ENCODE peak calls at places on chromosomes 11 and 22, in seven cellular contexts. F is Peyer's patch, B is heart left ventricle, Q is stomach, D is A549, Y is K562, A is prostate gland. G is an unnamed sample.
A peak's percentile ranks its signal among the peaks of the same experiment; 100 is the strongest.

GRCh38 chr11:8732276-8732675 is 49.7 kb downstream of the RPL27A start:
- DNase-seq in Y (no peak), D (no peak), A (no peak), Q (no peak), B (no peak), F (peak; percentile 48), G (no peak)

GRCh38 chr11:72758304-72758689 is 6.1 kb upstream of the ARAP1 start:
- DNase-seq in A (no peak), Y (peak; percentile 64), B (no peak), Q (no peak), D (no peak), F (no peak), G (no peak)

GRCh38 chr11:3037041-3037944 is 19.9 kb downstream of the CARS1 start:
- DNase-seq in D (peak; percentile 76), Q (peak; percentile 87), Y (peak; percentile 81), A (peak; percentile 60), F (peak; percentile 70), B (peak; percentile 88), G (peak; percentile 74)

GRCh38 chr11:34349882-34350281 is 7.9 kb downstream of the ABTB2 start:
- DNase-seq in B (no peak), Y (no peak), Q (no peak), F (no peak), A (no peak), D (no peak), G (peak; percentile 46)

GRCh38 chr11:8719260-8720190 is 36.9 kb downstream of the RPL27A start:
- DNase-seq in F (no peak), Q (no peak), D (peak; percentile 80), A (peak; percentile 68), Y (no peak), B (no peak), G (peak; percentile 70)

GRCh38 chr11:129637473-129637872 is 178.2 kb upstream of the TMEM45B start:
- DNase-seq in A (no peak), Y (no peak), Q (no peak), D (no peak), F (no peak), B (no peak), G (no peak)

GRCh38 chr11:115301029-115301428 is 203.2 kb downstream of the CADM1 start:
- DNase-seq in Q (no peak), F (no peak), Y (no peak), D (no peak), A (no peak), B (no peak), G (no peak)

GRCh38 chr22:26529345-26529744 is 17.1 kb upstream of the TFIP11 start:
- DNase-seq in F (no peak), Q (no peak), B (no peak), D (no peak), Y (no peak), A (no peak), G (peak; percentile 79)

GRCh38 chr11:95156916-95157568 is 67.4 kb downstream of the ENDOD1 start:
- DNase-seq in F (no peak), Y (no peak), B (no peak), Q (no peak), D (no peak), A (no peak), G (no peak)

GRCh38 chr22:35761037-35761436 is 43.4 kb downstream of the APOL5 start:
- DNase-seq in B (no peak), Q (no peak), D (peak; percentile 15), F (no peak), Y (no peak), A (no peak), G (no peak)

GRCh38 chr11:126231725-126232459 is 20.3 kb downstream of the FAM118B start:
- DNase-seq in A (peak; percentile 18), Y (no peak), D (no peak), F (no peak), B (no peak), Q (no peak), G (no peak)

GRCh38 chr11:44409071-44409470 is 99.1 kb upstream of the ALX4 start:
- DNase-seq in Y (no peak), A (no peak), B (no peak), Q (no peak), F (no peak), D (no peak), G (no peak)

GRCh38 chr11:120211522-120212258 is 858 bp downstream of the OAF start:
- DNase-seq in Q (no peak), D (no peak), B (peak; percentile 26), F (no peak), Y (peak; percentile 18), A (no peak), G (no peak)

GRCh38 chr11:112310867-112311266 is 50.2 kb upstream of the PLET1 start:
- DNase-seq in Y (no peak), D (no peak), Q (no peak), B (no peak), A (no peak), F (no peak), G (no peak)

GRCh38 chr22:42343551-42344081 is 73.2 kb upstream of the TCF20 start:
- DNase-seq in D (no peak), F (no peak), Y (peak; percentile 19), B (no peak), Q (no peak), A (no peak), G (no peak)

GRCh38 chr11:112656772-112657428 is 304.3 kb upstream of the NCAM1 start:
- DNase-seq in A (no peak), F (no peak), Y (no peak), B (no peak), D (no peak), Q (no peak), G (peak; percentile 80)

GRCh38 chr11:119108151-119108856 is 1.2 kb downstream of the C2CD2L start:
- DNase-seq in D (no peak), B (no peak), A (peak; percentile 43), Y (peak; percentile 89), F (peak; percentile 64), Q (peak; percentile 53), G (no peak)
- TF ChIP-seq POLR2A in D (no peak), B (no peak), A (no peak), Y (peak; percentile 72), F (peak; percentile 29), Q (no peak), G (no peak)

GRCh38 chr11:67468835-67469811 is at the start of gene TMEM134:
- DNase-seq in Y (peak; percentile 96), F (peak; percentile 93), D (peak; percentile 81), A (peak; percentile 90), Q (peak; percentile 94), B (peak; percentile 98), G (peak; percentile 91)
- TF ChIP-seq POLR2A in Y (peak; percentile 82), F (peak; percentile 73), D (peak; percentile 73), A (peak; percentile 80), Q (no peak), B (no peak), G (peak; percentile 54)

DNA sequence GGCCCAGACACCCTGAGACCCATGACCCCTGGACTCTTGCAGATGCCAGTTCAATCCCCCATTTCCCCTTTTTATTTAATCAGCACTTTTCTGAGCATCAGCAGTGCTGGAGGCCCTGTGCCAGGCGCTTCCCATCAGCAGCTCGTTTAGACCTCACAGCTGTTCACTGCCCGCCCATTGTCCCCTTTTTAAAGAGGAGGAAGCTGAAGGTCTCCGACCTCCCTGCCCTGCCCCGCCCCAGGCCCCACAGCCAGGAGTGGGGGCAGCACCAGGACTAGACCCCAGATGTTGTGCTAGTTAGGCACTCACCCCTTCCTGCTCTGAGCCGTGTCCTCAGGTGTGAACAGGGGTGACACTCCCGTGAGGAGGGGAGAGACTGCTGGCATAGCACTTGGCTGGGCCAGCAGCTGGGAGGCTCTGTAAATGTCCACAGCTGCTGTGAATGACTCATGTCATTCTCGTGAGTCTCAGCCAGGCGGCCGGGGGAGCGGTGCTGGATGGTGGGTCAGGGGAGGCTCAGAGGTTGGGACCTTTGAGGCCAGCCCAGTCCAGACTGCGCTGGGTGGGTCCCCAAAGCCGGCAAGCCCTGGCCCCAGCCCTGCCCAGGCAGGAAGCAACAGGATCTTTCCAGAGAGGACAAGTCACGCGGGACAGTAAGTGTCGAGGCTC is 19.9 kb downstream of the EMID1 start:
- DNase-seq in Y (no peak), A (no peak), F (no peak), D (no peak), B (peak; percentile 84), Q (no peak), G (peak; percentile 46)
- TF ChIP-seq POLR2A in Y (no peak), A (no peak), F (no peak), D (no peak), B (no peak), Q (no peak), G (no peak)

GRCh38 chr11:73982990-73983763 is 534 bp upstream of the UCP2 start:
- DNase-seq in D (peak; percentile 99), Q (peak; percentile 94), Y (peak; percentile 99), B (peak; percentile 97), F (peak; percentile 95), A (peak; percentile 89), G (peak; percentile 93)

GRCh38 chr11:73980001-73980960 is 2.4 kb downstream of the UCP2 start:
- DNase-seq in Q (peak; percentile 80), Y (peak; percentile 88), B (no peak), A (no peak), D (no peak), F (peak; percentile 93), G (no peak)

GRCh38 chr11:73983764-73984543 is 1.3 kb upstream of the UCP2 start:
- DNase-seq in Q (no peak), F (no peak), D (no peak), B (no peak), Y (no peak), A (no peak), G (no peak)

GRCh38 chr11:73981051-73981805 is 1.4 kb downstream of the UCP2 start:
- DNase-seq in B (no peak), Y (no peak), A (no peak), F (no peak), Q (no peak), D (no peak), G (no peak)

DNA sequence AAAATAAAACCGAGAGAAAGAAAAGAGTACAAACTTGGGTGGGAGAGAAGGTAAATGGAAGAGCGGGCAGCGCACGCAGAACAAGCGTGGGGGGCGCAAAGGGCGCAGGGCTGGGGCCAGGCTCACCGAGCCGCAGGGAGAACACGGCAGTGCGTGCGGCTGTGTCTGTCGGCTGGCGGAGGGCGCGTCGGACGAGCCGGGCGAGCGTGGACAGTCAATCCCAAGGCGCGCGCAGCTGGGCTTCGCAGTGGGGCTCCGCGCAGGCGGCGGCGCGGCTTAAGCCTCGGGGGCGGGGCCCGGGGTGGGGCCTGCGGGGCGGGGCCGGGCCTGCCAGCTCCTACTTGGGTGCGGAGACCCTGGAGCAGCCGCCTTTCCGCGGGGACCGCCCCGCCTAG is at the start of gene UCP2:
- DNase-seq in B (peak; percentile 94), Q (peak; percentile 91), D (peak; percentile 81), Y (peak; percentile 94), A (peak; percentile 72), F (peak; percentile 93), G (peak; percentile 82)
- TF ChIP-seq POLR2A in B (no peak), Q (no peak), D (peak; percentile 95), Y (peak; percentile 75), A (peak; percentile 32), F (no peak), G (no peak)

GRCh38 chr11:58769308-58769707 is 37.6 kb upstream of the GLYAT start:
- DNase-seq in D (no peak), A (no peak), Q (no peak), Y (peak; percentile 43), B (no peak), F (no peak), G (no peak)

GRCh38 chr11:58771458-58771855 is 39.7 kb upstream of the GLYAT start:
- DNase-seq in A (no peak), B (no peak), D (no peak), Q (no peak), Y (peak; percentile 37), F (no peak), G (no peak)

GRCh38 chr11:58772719-58773285 is 41.1 kb upstream of the GLYAT start:
- DNase-seq in Y (peak; percentile 38), B (no peak), A (no peak), F (no peak), D (no peak), Q (no peak), G (no peak)

GRCh38 chr11:58770166-58770565 is 38.4 kb upstream of the GLYAT start:
- DNase-seq in A (no peak), Q (no peak), D (no peak), Y (peak; percentile 86), B (no peak), F (no peak), G (no peak)

GRCh38 chr11:58770627-58771457 is 39.1 kb upstream of the GLYAT start:
- DNase-seq in F (no peak), Y (peak; percentile 96), Q (no peak), A (no peak), D (no peak), B (no peak), G (no peak)
- TF ChIP-seq POLR2A in F (no peak), Y (peak; percentile 73), Q (no peak), A (no peak), D (no peak), B (no peak), G (no peak)